ENCODE peak calls at places on chromosomes 13 and 19, in seven cellular contexts. K is HFF-Myc, M is fibroblast of the aortic adventitia, Z is fibroblast of lung, F is endodermal cell, I is ovary, X is lower lobe of right lung. D is an unnamed sample.

GRCh38 chr13:98260357-98261164 is 83.5 kb upstream of the RNF113B start:
- DNase-seq in K (no peak), M (peak), Z (no peak), F (peak), I (no peak), X (no peak), D (no peak)

GRCh38 chr13:92136449-92137180 is 738.2 kb downstream of the GPC5 start:
- DNase-seq in K (no peak), M (no peak), Z (peak), F (no peak), I (no peak), X (no peak), D (no peak)

GRCh38 chr13:39777021-39777420 is 121.6 kb downstream of the COG6 start:
- DNase-seq in K (no peak), M (no peak), Z (no peak), F (no peak), I (no peak), X (no peak), D (no peak)

GRCh38 chr13:113769106-113769505 is 10.1 kb downstream of the TMEM255B start:
- DNase-seq in K (no peak), M (no peak), Z (no peak), F (peak), I (no peak), X (no peak), D (no peak)

GRCh38 chr13:75877092-75877491 is 241.0 kb downstream of the LMO7 start:
- DNase-seq in K (no peak), M (no peak), Z (no peak), F (no peak), I (no peak), X (no peak), D (no peak)

GRCh38 chr19:13102666-13103584 is at the start of gene LYL1:
- DNase-seq in K (no peak), M (peak), Z (peak), F (peak), I (peak), X (peak), D (no peak)

GRCh38 chr13:113785051-113786010 is 26.3 kb downstream of the TMEM255B start:
- DNase-seq in K (peak), M (peak), Z (peak), F (peak), I (no peak), X (no peak), D (no peak)

GRCh38 chr13:94280357-94280756 is 199.1 kb downstream of the DCT start:
- DNase-seq in K (no peak), M (no peak), Z (peak), F (no peak), I (no peak), X (no peak), D (no peak)

GRCh38 chr13:40164137-40164536 is 502.3 kb downstream of the FOXO1 start:
- DNase-seq in K (no peak), M (no peak), Z (no peak), F (no peak), I (no peak), X (no peak), D (no peak)

GRCh38 chr19:10230904-10231623 is at the start of gene S1PR2:
- DNase-seq in K (no peak), M (peak), Z (peak), F (peak), I (peak), X (peak), D (peak)

GRCh38 chr13:47004022-47004421 is 107.2 kb upstream of the HTR2A start:
- DNase-seq in K (no peak), M (peak), Z (peak), F (no peak), I (no peak), X (no peak), D (no peak)

GRCh38 chr19:19429361-19429760 is 23.9 kb downstream of the GATAD2A start:
- DNase-seq in K (no peak), M (no peak), Z (no peak), F (no peak), I (no peak), X (no peak), D (no peak)

GRCh38 chr13:82129281-82129680 is 1753.0 kb downstream of the SLITRK1 start:
- DNase-seq in K (no peak), M (no peak), Z (no peak), F (no peak), I (no peak), X (no peak), D (no peak)

GRCh38 chr19:55118401-55118991 is 1.1 kb upstream of the PPP1R12C start:
- DNase-seq in K (no peak), M (no peak), Z (no peak), F (peak), I (peak), X (peak), D (peak)

GRCh38 chr19:13366529-13367143 is 139.6 kb downstream of the CACNA1A start:
- DNase-seq in K (peak), M (peak), Z (peak), F (peak), I (no peak), X (no peak), D (peak)

GRCh38 chr13:33230178-33230881 is 55.2 kb downstream of the STARD13 start:
- DNase-seq in K (no peak), M (peak), Z (peak), F (no peak), I (no peak), X (no peak), D (no peak)

GRCh38 chr13:37878496-37878895 is 8.9 kb upstream of the TRPC4 start:
- DNase-seq in K (no peak), M (no peak), Z (peak), F (no peak), I (no peak), X (no peak), D (no peak)

GRCh38 chr19:19347401-19347800 is 26.8 kb downstream of the MAU2 start:
- DNase-seq in K (no peak), M (no peak), Z (peak), F (no peak), I (no peak), X (no peak), D (no peak)

GRCh38 chr19:40274585-40275544 is 10.3 kb downstream of the AKT2 start:
- DNase-seq in K (no peak), M (no peak), Z (no peak), F (no peak), I (no peak), X (no peak), D (no peak)

GRCh38 chr19:54430306-54431254 is 15.3 kb downstream of the TTYH1 start:
- DNase-seq in K (no peak), M (no peak), Z (no peak), F (peak), I (peak), X (no peak), D (peak)

GRCh38 chr13:114024603-114025431 is 50.9 kb upstream of the C13orf46 start:
- DNase-seq in K (no peak), M (no peak), Z (no peak), F (no peak), I (no peak), X (no peak), D (no peak)

GRCh38 chr13:114074671-114075315 is 57.6 kb downstream of the RASA3 start:
- DNase-seq in K (no peak), M (no peak), Z (no peak), F (no peak), I (peak), X (no peak), D (no peak)

GRCh38 chr13:34156841-34157365 is 339.0 kb downstream of the RFC3 start:
- DNase-seq in K (peak), M (peak), Z (peak), F (peak), I (peak), X (peak), D (no peak)

GRCh38 chr13:107157272-107157671 is 589.3 kb upstream of the ARGLU1 start:
- DNase-seq in K (no peak), M (peak), Z (no peak), F (no peak), I (no peak), X (no peak), D (no peak)

GRCh38 chr13:79512950-79513349 is 32.0 kb downstream of the NDFIP2 start:
- DNase-seq in K (no peak), M (no peak), Z (no peak), F (no peak), I (no peak), X (no peak), D (no peak)

GRCh38 chr19:2867025-2867991 is at the start of gene ZNF556:
- DNase-seq in K (no peak), M (no peak), Z (no peak), F (peak), I (peak), X (no peak), D (no peak)

GRCh38 chr19:49502866-49503581 is 6.8 kb downstream of the RPS11 start:
- DNase-seq in K (peak), M (peak), Z (peak), F (no peak), I (peak), X (peak), D (no peak)

GRCh38 chr19:4455742-4456565 is 1.6 kb downstream of the UBXN6 start:
- DNase-seq in K (no peak), M (peak), Z (peak), F (peak), I (peak), X (peak), D (no peak)
- TF ChIP-seq CTCF in K (no peak), M (no peak), Z (no peak), F (no peak), I (no peak), X (no peak), D (no peak)

GRCh38 chr13:90869580-90869979 is 477.9 kb upstream of the MIR17HG start:
- DNase-seq in K (no peak), M (no peak), Z (no peak), F (no peak), I (no peak), X (no peak), D (no peak)

GRCh38 chr13:90872491-90873025 is 474.9 kb upstream of the MIR17HG start:
- DNase-seq in K (no peak), M (no peak), Z (no peak), F (no peak), I (no peak), X (no peak), D (no peak)

GRCh38 chr13:90868321-90868920 is 479.1 kb upstream of the MIR17HG start:
- DNase-seq in K (no peak), M (peak), Z (peak), F (no peak), I (no peak), X (no peak), D (peak)

DNA sequence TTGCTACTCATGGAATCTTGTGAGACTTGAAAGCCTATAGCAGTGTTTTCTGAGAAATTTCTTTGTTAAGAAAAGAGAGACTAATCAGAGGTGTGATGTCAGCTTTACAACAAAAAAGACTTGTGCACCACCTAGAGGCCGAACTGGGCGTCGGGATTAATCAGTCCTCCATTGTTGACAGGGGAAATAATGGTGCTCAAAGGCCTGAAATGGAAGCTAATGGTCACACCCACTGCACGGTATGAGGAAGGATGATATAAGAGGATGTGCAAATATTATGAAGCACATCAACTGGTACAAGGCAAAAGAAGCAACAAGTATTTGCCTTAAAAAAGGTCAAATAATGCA is 480.2 kb upstream of the MIR17HG start:
- DNase-seq in K (peak), M (peak), Z (peak), F (peak), I (peak), X (peak), D (peak)
- TF ChIP-seq CTCF in K (peak), M (peak), Z (peak), F (peak), I (no peak), X (peak), D (peak)

GRCh38 chr19:38384209-38385027 is 3.4 kb downstream of the GGN start:
- DNase-seq in K (no peak), M (no peak), Z (peak), F (peak), I (no peak), X (no peak), D (no peak)
- TF ChIP-seq CTCF in K (peak), M (peak), Z (peak), F (peak), I (no peak), X (no peak), D (peak)

GRCh38 chr13:28718538-28719226 is at the start of gene SLC46A3:
- DNase-seq in K (peak), M (peak), Z (peak), F (peak), I (peak), X (peak), D (peak)
- TF ChIP-seq CTCF in K (no peak), M (peak), Z (peak), F (no peak), I (no peak), X (peak), D (peak)

D was measured in neural crest cell.